ENCODE peak calls at places on chromosomes 16 and 17, in nine cellular contexts. One of them, this sample, is unnamed.

GRCh38 chr16:46712911-46713310 is 23.5 kb downstream of the ORC6 start:
- DNase-seq in fibroblast of the aortic adventitia: no peak
- DNase-seq in AG04449: no peak
- DNase-seq in fibroblast of pulmonary artery: no peak
- DNase-seq in AG10803: no peak
- DNase-seq in GM13976: no peak
- DNase-seq in GM12865: no peak
- DNase-seq in HFFc6: no peak
- DNase-seq in right lobe of liver: no peak
- DNase-seq in this sample: no peak

GRCh38 chr17:70357196-70357595 is 187.9 kb downstream of the KCNJ2 start:
- DNase-seq in fibroblast of the aortic adventitia: no peak
- DNase-seq in HFFc6: no peak
- DNase-seq in GM13976: no peak
- DNase-seq in fibroblast of pulmonary artery: no peak
- DNase-seq in GM12865: no peak
- DNase-seq in right lobe of liver: no peak
- DNase-seq in AG10803: no peak
- DNase-seq in AG04449: no peak
- DNase-seq in this sample: no peak

GRCh38 chr17:50524838-50525237 is 7.7 kb upstream of the EPN3 start:
- DNase-seq in HFFc6: no peak
- DNase-seq in GM12865: no peak
- DNase-seq in fibroblast of pulmonary artery: no peak
- DNase-seq in AG04449: no peak
- DNase-seq in right lobe of liver: no peak
- DNase-seq in AG10803: no peak
- DNase-seq in GM13976: no peak
- DNase-seq in fibroblast of the aortic adventitia: no peak
- DNase-seq in this sample: no peak

GRCh38 chr16:66913711-66914110 is 5.0 kb downstream of the CDH16 start:
- DNase-seq in fibroblast of pulmonary artery: no peak
- DNase-seq in GM13976: no peak
- DNase-seq in right lobe of liver: no peak
- DNase-seq in fibroblast of the aortic adventitia: no peak
- DNase-seq in HFFc6: no peak
- DNase-seq in GM12865: no peak
- DNase-seq in AG10803: no peak
- DNase-seq in AG04449: no peak
- DNase-seq in this sample: no peak

GRCh38 chr17:40303706-40304450 is 5.1 kb upstream of the RARA start:
- DNase-seq in fibroblast of the aortic adventitia: peak; percentile 86
- DNase-seq in fibroblast of pulmonary artery: peak; percentile 74
- DNase-seq in AG10803: peak; percentile 95
- DNase-seq in AG04449: no peak
- DNase-seq in GM13976: no peak
- DNase-seq in GM12865: no peak
- DNase-seq in right lobe of liver: no peak
- DNase-seq in HFFc6: no peak
- DNase-seq in this sample: no peak

GRCh38 chr17:65092262-65092661 is 35.7 kb upstream of the GNA13 start:
- DNase-seq in AG04449: no peak
- DNase-seq in GM13976: no peak
- DNase-seq in GM12865: no peak
- DNase-seq in fibroblast of pulmonary artery: no peak
- DNase-seq in AG10803: peak; percentile 53
- DNase-seq in right lobe of liver: no peak
- DNase-seq in HFFc6: peak; percentile 79
- DNase-seq in fibroblast of the aortic adventitia: peak; percentile 73
- DNase-seq in this sample: no peak

GRCh38 chr17:11641521-11642275 is 43.4 kb downstream of the DNAH9 start:
- DNase-seq in AG10803: no peak
- DNase-seq in GM13976: no peak
- DNase-seq in GM12865: no peak
- DNase-seq in HFFc6: no peak
- DNase-seq in AG04449: no peak
- DNase-seq in right lobe of liver: no peak
- DNase-seq in fibroblast of pulmonary artery: no peak
- DNase-seq in fibroblast of the aortic adventitia: no peak
- DNase-seq in this sample: no peak

GRCh38 chr17:57273471-57273870 is 17.1 kb downstream of the MSI2 start:
- DNase-seq in fibroblast of the aortic adventitia: no peak
- DNase-seq in AG10803: no peak
- DNase-seq in GM12865: no peak
- DNase-seq in fibroblast of pulmonary artery: no peak
- DNase-seq in GM13976: no peak
- DNase-seq in HFFc6: no peak
- DNase-seq in AG04449: no peak
- DNase-seq in right lobe of liver: no peak
- DNase-seq in this sample: no peak

GRCh38 chr16:1088295-1089170 is 7.5 kb downstream of the C1QTNF8 start:
- DNase-seq in fibroblast of pulmonary artery: no peak
- DNase-seq in AG10803: no peak
- DNase-seq in HFFc6: no peak
- DNase-seq in fibroblast of the aortic adventitia: no peak
- DNase-seq in AG04449: no peak
- DNase-seq in GM13976: no peak
- DNase-seq in GM12865: no peak
- DNase-seq in right lobe of liver: no peak
- DNase-seq in this sample: no peak

GRCh38 chr16:58196898-58197313 is 1.0 kb downstream of the CSNK2A2 start:
- DNase-seq in HFFc6: peak; percentile 3
- DNase-seq in right lobe of liver: no peak
- DNase-seq in fibroblast of pulmonary artery: peak; percentile 35
- DNase-seq in fibroblast of the aortic adventitia: peak; percentile 10
- DNase-seq in GM13976: no peak
- DNase-seq in GM12865: no peak
- DNase-seq in AG04449: no peak
- DNase-seq in AG10803: peak; percentile 29
- DNase-seq in this sample: no peak

GRCh38 chr16:58197314-58198012 is 443 bp downstream of the CSNK2A2 start:
- DNase-seq in fibroblast of pulmonary artery: no peak
- DNase-seq in fibroblast of the aortic adventitia: no peak
- DNase-seq in GM13976: peak; percentile 41
- DNase-seq in HFFc6: no peak
- DNase-seq in AG10803: no peak
- DNase-seq in AG04449: no peak
- DNase-seq in right lobe of liver: no peak
- DNase-seq in GM12865: peak; percentile 9
- DNase-seq in this sample: no peak

GRCh38 chr16:58200398-58200797 is 2.5 kb upstream of the CSNK2A2 start:
- DNase-seq in GM13976: no peak
- DNase-seq in HFFc6: no peak
- DNase-seq in GM12865: no peak
- DNase-seq in right lobe of liver: no peak
- DNase-seq in AG10803: no peak
- DNase-seq in fibroblast of the aortic adventitia: no peak
- DNase-seq in AG04449: no peak
- DNase-seq in fibroblast of pulmonary artery: no peak
- DNase-seq in this sample: no peak

GRCh38 chr16:58198739-58199411 is 969 bp upstream of the CSNK2A2 start:
- DNase-seq in fibroblast of the aortic adventitia: no peak
- DNase-seq in right lobe of liver: no peak
- DNase-seq in AG04449: no peak
- DNase-seq in HFFc6: no peak
- DNase-seq in fibroblast of pulmonary artery: no peak
- DNase-seq in GM13976: no peak
- DNase-seq in AG10803: no peak
- DNase-seq in GM12865: no peak
- DNase-seq in this sample: no peak

DNA sequence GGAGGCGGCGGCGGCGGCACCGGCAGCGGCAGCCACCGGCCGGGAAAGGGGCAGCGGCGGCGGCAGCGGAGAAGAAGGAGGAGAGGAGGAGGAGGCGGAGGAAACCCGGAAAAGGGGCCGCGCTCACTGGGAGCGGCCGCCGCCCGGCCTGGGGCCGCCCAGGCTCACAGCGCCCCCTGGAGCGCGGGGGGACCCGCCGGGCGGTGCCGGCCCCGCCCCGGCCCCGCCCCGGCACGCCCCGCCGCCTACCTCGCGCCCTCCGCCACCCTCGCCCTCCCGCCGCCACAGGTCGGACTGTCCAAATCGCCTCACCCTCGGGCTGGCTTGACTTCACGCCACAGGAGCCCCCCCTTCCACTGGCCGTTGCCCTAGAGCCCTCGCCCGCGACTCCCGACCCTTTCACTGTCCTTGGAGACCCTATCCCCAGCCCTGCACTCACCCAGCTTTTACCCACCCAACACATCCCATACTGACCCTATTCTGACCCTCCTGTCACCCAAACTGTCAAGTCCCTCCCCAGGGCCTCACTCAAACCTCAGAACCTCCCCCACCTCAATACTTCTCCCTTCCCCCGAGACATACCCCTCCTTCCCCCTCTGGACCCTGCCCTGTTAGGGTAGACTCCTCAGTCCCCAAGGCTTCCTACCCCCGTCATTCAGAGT is at the start of gene CSNK2A2:
- DNase-seq in right lobe of liver: peak; percentile 78
- DNase-seq in AG04449: no peak
- DNase-seq in HFFc6: peak; percentile 28
- DNase-seq in GM12865: peak; percentile 85
- DNase-seq in fibroblast of the aortic adventitia: peak; percentile 60
- DNase-seq in AG10803: peak; percentile 71
- DNase-seq in fibroblast of pulmonary artery: peak; percentile 68
- DNase-seq in GM13976: peak; percentile 96
- DNase-seq in this sample: no peak
- TF ChIP-seq CTCF in right lobe of liver: no peak
- TF ChIP-seq CTCF in AG04449: peak; percentile 48
- TF ChIP-seq CTCF in HFFc6: peak; percentile 32
- TF ChIP-seq CTCF in GM12865: peak; percentile 57
- TF ChIP-seq CTCF in fibroblast of the aortic adventitia: peak; percentile 12
- TF ChIP-seq CTCF in AG10803: peak; percentile 15
- TF ChIP-seq CTCF in fibroblast of pulmonary artery: no peak
- TF ChIP-seq CTCF in GM13976: peak; percentile 36
- TF ChIP-seq CTCF in this sample: peak; percentile 67

GRCh38 chr16:52912565-52913173 is 140.0 kb downstream of the CHD9NB start:
- DNase-seq in fibroblast of the aortic adventitia: peak; percentile 25
- DNase-seq in AG04449: peak; percentile 1
- DNase-seq in right lobe of liver: peak; percentile 65
- DNase-seq in fibroblast of pulmonary artery: peak; percentile 67
- DNase-seq in GM12865: peak; percentile 67
- DNase-seq in GM13976: peak; percentile 52
- DNase-seq in AG10803: peak; percentile 36
- DNase-seq in HFFc6: peak; percentile 16
- DNase-seq in this sample: peak; percentile 61
- TF ChIP-seq CTCF in fibroblast of the aortic adventitia: peak; percentile 71
- TF ChIP-seq CTCF in AG04449: peak; percentile 66
- TF ChIP-seq CTCF in right lobe of liver: peak; percentile 86
- TF ChIP-seq CTCF in fibroblast of pulmonary artery: peak; percentile 91
- TF ChIP-seq CTCF in GM12865: peak; percentile 74
- TF ChIP-seq CTCF in GM13976: peak; percentile 78
- TF ChIP-seq CTCF in AG10803: peak; percentile 74
- TF ChIP-seq CTCF in HFFc6: peak; percentile 83
- TF ChIP-seq CTCF in this sample: peak; percentile 93

DNA sequence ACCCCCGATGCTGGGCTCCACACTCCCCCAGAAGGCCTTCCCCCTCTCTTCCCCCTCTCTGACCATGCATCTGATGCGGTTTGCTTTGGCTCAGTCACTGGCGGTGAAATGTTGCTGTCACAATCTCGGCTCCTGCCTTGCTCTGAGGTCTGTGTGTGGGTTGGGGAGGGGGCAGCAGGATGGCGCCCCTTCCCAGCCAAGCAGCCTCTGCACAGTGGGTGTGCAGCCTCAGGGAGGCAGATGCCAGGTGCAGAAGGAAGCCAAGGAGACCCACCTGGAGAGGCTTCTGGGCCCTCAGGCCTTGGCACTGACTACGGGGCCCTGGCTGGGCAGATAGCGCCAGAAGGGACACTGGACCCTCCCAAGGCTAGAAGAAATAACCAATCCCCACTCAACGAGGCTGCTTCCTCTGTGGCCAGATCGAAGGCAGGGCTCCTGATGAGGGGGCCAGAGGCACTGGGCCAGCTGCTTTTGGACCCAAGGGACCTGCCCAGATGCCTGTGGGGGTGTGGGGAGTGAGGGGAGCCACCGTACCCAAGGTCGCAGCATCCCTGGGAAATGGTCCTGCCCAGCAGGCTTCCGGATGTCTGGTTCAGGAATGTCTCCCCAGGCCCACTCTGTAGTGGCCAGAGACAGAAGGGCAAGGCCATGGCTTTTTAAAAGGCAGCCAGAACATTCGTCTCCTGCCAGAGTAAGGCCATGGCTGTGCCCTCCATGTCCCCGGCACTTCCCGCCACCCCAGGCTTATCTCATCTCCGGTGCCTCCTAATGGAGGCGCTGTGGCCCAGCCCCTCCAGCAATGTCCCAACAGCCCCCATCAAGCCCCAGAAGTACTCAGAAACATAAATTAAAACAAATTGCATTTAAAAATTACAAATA is 43.4 kb upstream of the SLC38A10 start:
- DNase-seq in AG10803: no peak
- DNase-seq in AG04449: no peak
- DNase-seq in fibroblast of the aortic adventitia: peak; percentile 19
- DNase-seq in GM12865: no peak
- DNase-seq in HFFc6: no peak
- DNase-seq in right lobe of liver: peak; percentile 29
- DNase-seq in GM13976: no peak
- DNase-seq in fibroblast of pulmonary artery: no peak
- DNase-seq in this sample: no peak
- TF ChIP-seq CTCF in AG10803: no peak
- TF ChIP-seq CTCF in AG04449: no peak
- TF ChIP-seq CTCF in fibroblast of the aortic adventitia: no peak
- TF ChIP-seq CTCF in GM12865: no peak
- TF ChIP-seq CTCF in HFFc6: no peak
- TF ChIP-seq CTCF in right lobe of liver: no peak
- TF ChIP-seq CTCF in GM13976: no peak
- TF ChIP-seq CTCF in fibroblast of pulmonary artery: no peak
- TF ChIP-seq CTCF in this sample: no peak

GRCh38 chr17:78561166-78561565 is 16.0 kb downstream of the DNAH17 start:
- DNase-seq in GM12865: no peak
- DNase-seq in GM13976: no peak
- DNase-seq in fibroblast of the aortic adventitia: no peak
- DNase-seq in HFFc6: no peak
- DNase-seq in fibroblast of pulmonary artery: no peak
- DNase-seq in AG04449: no peak
- DNase-seq in right lobe of liver: no peak
- DNase-seq in AG10803: no peak
- DNase-seq in this sample: no peak

GRCh38 chr17:78560731-78561130 is 16.5 kb downstream of the DNAH17 start:
- DNase-seq in AG10803: no peak
- DNase-seq in GM12865: no peak
- DNase-seq in fibroblast of pulmonary artery: no peak
- DNase-seq in right lobe of liver: no peak
- DNase-seq in AG04449: no peak
- DNase-seq in HFFc6: no peak
- DNase-seq in GM13976: no peak
- DNase-seq in fibroblast of the aortic adventitia: no peak
- DNase-seq in this sample: no peak

GRCh38 chr17:78559024-78559423 is 18.2 kb downstream of the DNAH17 start:
- DNase-seq in AG10803: no peak
- DNase-seq in fibroblast of pulmonary artery: no peak
- DNase-seq in HFFc6: no peak
- DNase-seq in fibroblast of the aortic adventitia: no peak
- DNase-seq in GM12865: no peak
- DNase-seq in right lobe of liver: no peak
- DNase-seq in AG04449: no peak
- DNase-seq in GM13976: no peak
- DNase-seq in this sample: no peak

GRCh38 chr17:78558181-78558850 is 18.9 kb downstream of the DNAH17 start:
- DNase-seq in AG04449: no peak
- DNase-seq in GM12865: no peak
- DNase-seq in AG10803: no peak
- DNase-seq in fibroblast of the aortic adventitia: no peak
- DNase-seq in HFFc6: peak; percentile 39
- DNase-seq in GM13976: no peak
- DNase-seq in fibroblast of pulmonary artery: peak; percentile 28
- DNase-seq in right lobe of liver: no peak
- DNase-seq in this sample: no peak

GRCh38 chr17:78559749-78560368 is 17.3 kb downstream of the DNAH17 start:
- DNase-seq in GM13976: no peak
- DNase-seq in right lobe of liver: no peak
- DNase-seq in HFFc6: no peak
- DNase-seq in fibroblast of pulmonary artery: no peak
- DNase-seq in fibroblast of the aortic adventitia: no peak
- DNase-seq in AG04449: no peak
- DNase-seq in AG10803: no peak
- DNase-seq in GM12865: no peak
- DNase-seq in this sample: no peak
- TF ChIP-seq CTCF in GM13976: no peak
- TF ChIP-seq CTCF in right lobe of liver: no peak
- TF ChIP-seq CTCF in HFFc6: no peak
- TF ChIP-seq CTCF in fibroblast of pulmonary artery: no peak
- TF ChIP-seq CTCF in fibroblast of the aortic adventitia: no peak
- TF ChIP-seq CTCF in AG04449: no peak
- TF ChIP-seq CTCF in AG10803: no peak
- TF ChIP-seq CTCF in GM12865: no peak
- TF ChIP-seq CTCF in this sample: peak; percentile 25

This sample was measured in LNCaP clone FGC.